ENCODE peak calls at places on chromosomes 16 and 17, in eight cellular contexts. C is breast epithelium; W is CD8-positive, alpha-beta T cell; M is left ventricle myocardium inferior; Z is cardiac muscle cell; X is tibial nerve; S is progenitor cell of endocrine pancreas; N is uterus. R is an unnamed sample.

GRCh38 chr17:66549731-66550207 is 247.4 kb downstream of the PRKCA start:
- DNase-seq in Z (no peak), N (no peak), M (no peak), C (no peak), W (no peak), S (no peak), X (no peak), R (no peak)

GRCh38 chr16:70162041-70162451 is 11.5 kb upstream of the CLEC18C start:
- DNase-seq in X (no peak), N (no peak), M (no peak), Z (no peak), S (no peak), W (no peak), C (no peak), R (peak)

GRCh38 chr17:31907342-31907975 is 6.0 kb upstream of the UTP6 start:
- DNase-seq in M (no peak), W (no peak), N (peak), S (no peak), C (no peak), Z (no peak), X (no peak), R (no peak)

GRCh38 chr17:83080641-83081560 is 1.5 kb downstream of the METRNL start:
- DNase-seq in N (peak), M (no peak), Z (peak), C (no peak), X (no peak), W (no peak), S (no peak), R (no peak)

GRCh38 chr16:58339452-58339938 is 44.7 kb upstream of the PRSS54 start:
- DNase-seq in Z (peak), N (no peak), C (no peak), S (no peak), W (no peak), X (no peak), M (no peak), R (no peak)

GRCh38 chr17:62017912-62018311 is 47.2 kb downstream of the MED13 start:
- DNase-seq in M (no peak), Z (no peak), X (no peak), C (no peak), S (no peak), N (no peak), W (no peak), R (no peak)

GRCh38 chr16:31135535-31136286 is at the start of gene PRSS8:
- DNase-seq in M (no peak), X (no peak), S (peak), N (no peak), C (peak), Z (peak), W (no peak), R (no peak)

GRCh38 chr16:10076037-10076436 is 106.2 kb downstream of the GRIN2A start:
- DNase-seq in N (no peak), C (no peak), W (no peak), M (no peak), Z (no peak), X (no peak), S (no peak), R (no peak)

GRCh38 chr17:34423978-34424813 is 61.2 kb upstream of the CCL1 start:
- DNase-seq in W (no peak), S (no peak), C (no peak), X (no peak), N (no peak), M (no peak), Z (no peak), R (no peak)

GRCh38 chr16:21184834-21185233 is 26.4 kb downstream of the LDAF1 start:
- DNase-seq in X (no peak), N (no peak), C (no peak), W (no peak), S (no peak), M (no peak), Z (no peak), R (no peak)

GRCh38 chr17:50356892-50357510 is 11.1 kb downstream of the XYLT2 start:
- DNase-seq in Z (no peak), S (no peak), W (no peak), X (no peak), M (no peak), N (no peak), C (no peak), R (no peak)

GRCh38 chr17:39939588-39940419 is 12.3 kb downstream of the LRRC3C start:
- DNase-seq in N (peak), M (no peak), W (no peak), C (no peak), Z (no peak), X (no peak), S (no peak), R (no peak)

GRCh38 chr16:80910434-80910833 is 96.3 kb downstream of the CMC2 start:
- DNase-seq in S (no peak), M (no peak), Z (no peak), X (no peak), N (no peak), W (no peak), C (no peak), R (no peak)

GRCh38 chr17:20975566-20975965 is 67.2 kb downstream of the USP22 start:
- DNase-seq in Z (no peak), M (no peak), X (no peak), W (no peak), N (no peak), C (no peak), S (no peak), R (no peak)

GRCh38 chr17:13024526-13025263 is 6.9 kb upstream of the ELAC2 start:
- DNase-seq in Z (peak), N (peak), C (no peak), X (no peak), M (peak), W (peak), S (peak), R (peak)

GRCh38 chr16:17334096-17334495 is 136.7 kb downstream of the XYLT1 start:
- DNase-seq in Z (no peak), C (no peak), X (no peak), N (no peak), S (no peak), M (no peak), W (no peak), R (no peak)

GRCh38 chr16:49015189-49015540 is 266.5 kb downstream of the CBLN1 start:
- DNase-seq in N (no peak), M (no peak), X (no peak), Z (no peak), C (no peak), S (no peak), W (no peak), R (no peak)

GRCh38 chr16:46632778-46633733 is 11.9 kb upstream of the SHCBP1 start:
- DNase-seq in S (peak), Z (peak), N (no peak), C (no peak), M (no peak), W (no peak), X (no peak), R (no peak)

GRCh38 chr16:46627746-46628145 is 6.6 kb upstream of the SHCBP1 start:
- DNase-seq in Z (no peak), M (no peak), N (no peak), C (no peak), W (no peak), S (no peak), X (no peak), R (no peak)

DNA sequence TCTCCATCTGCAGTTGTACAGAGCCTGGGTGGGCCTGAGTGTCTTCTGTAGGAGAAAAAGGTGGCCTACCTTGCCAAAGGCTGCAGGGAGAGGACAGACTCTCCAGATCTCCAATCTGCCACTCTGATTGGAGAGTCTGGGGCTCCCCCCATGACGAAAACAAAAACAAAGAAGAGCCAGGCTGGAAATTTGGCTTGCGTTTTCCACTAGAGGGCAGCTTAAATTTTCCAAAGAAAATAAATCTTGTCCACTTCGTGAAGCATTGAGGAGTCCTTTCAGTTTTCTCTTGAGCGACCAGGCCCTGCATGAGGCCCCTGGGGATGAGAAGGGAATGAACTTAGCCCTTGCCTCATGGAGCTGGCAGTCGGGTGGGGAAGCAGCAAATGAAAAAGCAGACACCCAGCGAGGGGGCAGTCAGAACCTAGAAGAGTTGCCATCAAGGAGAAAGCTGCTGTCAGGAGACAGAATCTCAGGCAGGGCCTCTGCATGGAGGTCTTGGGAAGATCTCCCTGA is 8.2 kb upstream of the SHCBP1 start:
- DNase-seq in X (no peak), M (no peak), C (no peak), Z (peak), N (no peak), W (no peak), S (no peak), R (no peak)
- TF ChIP-seq CTCF in X (no peak), M (peak), C (no peak), Z (peak), N (no peak), W (no peak), S (peak), R (peak)

GRCh38 chr17:8119575-8120519 is 1.5 kb upstream of the ALOXE3 start:
- DNase-seq in C (peak), S (peak), N (peak), Z (peak), W (no peak), X (peak), M (peak), R (peak)

GRCh38 chr17:8117367-8117979 is 841 bp downstream of the ALOXE3 start:
- DNase-seq in C (no peak), W (no peak), X (no peak), N (peak), S (no peak), Z (no peak), M (no peak), R (no peak)

GRCh38 chr17:8118769-8119574 is 658 bp upstream of the ALOXE3 start:
- DNase-seq in W (peak), X (peak), N (peak), C (peak), S (peak), M (peak), Z (peak), R (peak)

GRCh38 chr17:8116779-8117178 is 1.5 kb downstream of the ALOXE3 start:
- DNase-seq in C (no peak), Z (no peak), W (no peak), N (no peak), M (no peak), X (no peak), S (no peak), R (no peak)

GRCh38 chr17:8117980-8118768 is at the start of gene ALOXE3:
- DNase-seq in C (no peak), W (no peak), N (peak), S (no peak), M (no peak), X (no peak), Z (no peak), R (no peak)
- TF ChIP-seq CTCF in C (no peak), W (no peak), N (no peak), S (no peak), M (no peak), X (no peak), Z (no peak), R (no peak)

GRCh38 chr16:720507-720989 is 398 bp upstream of the ANTKMT start:
- DNase-seq in Z (peak), M (peak), C (no peak), W (no peak), X (no peak), N (peak), S (no peak), R (no peak)

GRCh38 chr16:718389-718788 is 2.6 kb upstream of the ANTKMT start:
- DNase-seq in W (no peak), S (no peak), N (no peak), M (no peak), X (no peak), Z (no peak), C (no peak), R (no peak)

GRCh38 chr16:720990-721764 is at the start of gene ANTKMT:
- DNase-seq in N (peak), S (peak), M (peak), C (peak), W (peak), X (peak), Z (peak), R (peak)

GRCh38 chr16:718922-719321 is 2.0 kb upstream of the ANTKMT start:
- DNase-seq in W (no peak), C (no peak), M (no peak), X (no peak), S (no peak), N (no peak), Z (no peak), R (no peak)

GRCh38 chr16:719815-720506 is 985 bp upstream of the ANTKMT start:
- DNase-seq in Z (no peak), N (no peak), X (no peak), C (no peak), M (no peak), S (no peak), W (no peak), R (no peak)
- TF ChIP-seq CTCF in Z (peak), N (no peak), X (no peak), C (no peak), M (peak), S (peak), W (no peak), R (peak)

GRCh38 chr17:59483860-59484259 is 81.5 kb upstream of the DHX40 start:
- DNase-seq in X (no peak), Z (no peak), M (no peak), W (no peak), C (no peak), S (no peak), N (no peak), R (peak)

GRCh38 chr17:59488805-59489204 is 76.6 kb upstream of the DHX40 start:
- DNase-seq in Z (no peak), X (no peak), M (no peak), S (no peak), W (no peak), N (no peak), C (no peak), R (peak)

GRCh38 chr17:59487161-59487873 is 78.1 kb upstream of the DHX40 start:
- DNase-seq in X (no peak), M (no peak), Z (no peak), S (no peak), N (no peak), C (no peak), W (no peak), R (peak)

GRCh38 chr17:59490259-59490658 is 75.2 kb upstream of the DHX40 start:
- DNase-seq in Z (peak), X (no peak), N (no peak), S (no peak), M (no peak), W (no peak), C (no peak), R (no peak)

DNA sequence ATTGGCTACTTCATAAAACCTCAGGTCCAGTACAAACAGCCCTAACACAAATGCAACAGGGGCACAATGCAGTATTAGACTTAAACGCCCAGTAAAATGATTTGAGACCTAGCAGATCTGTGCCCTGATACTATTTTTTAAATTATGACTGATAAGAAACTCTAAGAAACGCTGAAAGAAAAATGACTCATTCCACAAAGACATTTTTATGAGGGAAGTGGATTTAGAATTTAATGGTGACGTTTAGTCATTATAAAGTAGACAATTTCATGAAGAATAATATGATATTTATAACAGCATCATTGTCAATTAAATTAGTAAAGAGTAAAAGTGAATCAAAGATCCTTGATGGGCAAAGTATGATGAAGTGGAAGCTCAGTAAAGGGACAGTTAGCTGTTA is 80.4 kb upstream of the DHX40 start:
- DNase-seq in Z (no peak), W (no peak), X (no peak), N (no peak), S (no peak), C (no peak), M (no peak), R (no peak)
- TF ChIP-seq CTCF in Z (no peak), W (no peak), X (no peak), N (no peak), S (no peak), C (no peak), M (no peak), R (no peak)

R was measured in type B pancreatic cell.